ENCODE peak calls at places on chromosomes 5 and 9, in five cellular contexts. One of them, this sample, is unnamed.

GRCh38 chr5:141611289-141611688 is 7.5 kb downstream of the DIAPH1 start:
- DNase-seq in endothelial cell: no peak
- DNase-seq in adrenal gland: no peak
- DNase-seq in AG09319: no peak
- DNase-seq in A549: no peak
- DNase-seq in this sample: no peak

GRCh38 chr5:133489632-133490031 is 122.7 kb downstream of the FSTL4 start:
- DNase-seq in A549: no peak
- DNase-seq in AG09319: no peak
- DNase-seq in adrenal gland: no peak
- DNase-seq in endothelial cell: no peak
- DNase-seq in this sample: peak

GRCh38 chr5:179827684-179828083 is 7.0 kb downstream of the SQSTM1 start:
- DNase-seq in adrenal gland: peak
- DNase-seq in A549: peak
- DNase-seq in endothelial cell: no peak
- DNase-seq in AG09319: no peak
- DNase-seq in this sample: peak

GRCh38 chr9:116059466-116059865 is 94.1 kb upstream of the PAPPA start:
- DNase-seq in A549: no peak
- DNase-seq in adrenal gland: no peak
- DNase-seq in AG09319: no peak
- DNase-seq in endothelial cell: no peak
- DNase-seq in this sample: no peak

GRCh38 chr5:90645024-90645610 is 86.5 kb downstream of the ADGRV1 start:
- DNase-seq in AG09319: no peak
- DNase-seq in A549: no peak
- DNase-seq in endothelial cell: no peak
- DNase-seq in adrenal gland: peak
- DNase-seq in this sample: no peak

GRCh38 chr5:113354056-113354455 is 80.7 kb downstream of the TSSK1B start:
- DNase-seq in A549: no peak
- DNase-seq in endothelial cell: no peak
- DNase-seq in adrenal gland: no peak
- DNase-seq in AG09319: no peak
- DNase-seq in this sample: no peak

GRCh38 chr9:4305586-4305985 is 5.7 kb upstream of the GLIS3 start:
- DNase-seq in adrenal gland: no peak
- DNase-seq in AG09319: no peak
- DNase-seq in A549: no peak
- DNase-seq in endothelial cell: no peak
- DNase-seq in this sample: no peak

GRCh38 chr9:105886136-105886535 is 191.8 kb downstream of the TMEM38B start:
- DNase-seq in AG09319: no peak
- DNase-seq in adrenal gland: no peak
- DNase-seq in endothelial cell: no peak
- DNase-seq in A549: no peak
- DNase-seq in this sample: no peak

GRCh38 chr9:106921989-106922388 is 59.0 kb downstream of the ZNF462 start:
- DNase-seq in endothelial cell: no peak
- DNase-seq in AG09319: no peak
- DNase-seq in adrenal gland: no peak
- DNase-seq in A549: no peak
- DNase-seq in this sample: no peak

GRCh38 chr9:27726244-27727141 is 153.2 kb upstream of the C9orf72 start:
- DNase-seq in A549: peak
- DNase-seq in endothelial cell: peak
- DNase-seq in adrenal gland: peak
- DNase-seq in AG09319: peak
- DNase-seq in this sample: no peak

GRCh38 chr5:141713616-141714309 is 31.7 kb upstream of the ARAP3 start:
- DNase-seq in adrenal gland: no peak
- DNase-seq in AG09319: no peak
- DNase-seq in endothelial cell: no peak
- DNase-seq in A549: no peak
- DNase-seq in this sample: no peak

GRCh38 chr5:139381837-139382361 is 1.2 kb downstream of the SLC23A1 start:
- DNase-seq in endothelial cell: no peak
- DNase-seq in adrenal gland: no peak
- DNase-seq in AG09319: no peak
- DNase-seq in A549: no peak
- DNase-seq in this sample: peak

GRCh38 chr9:130448035-130448624 is 3.4 kb downstream of the ASS1 start:
- DNase-seq in endothelial cell: no peak
- DNase-seq in adrenal gland: no peak
- DNase-seq in AG09319: peak
- DNase-seq in A549: no peak
- DNase-seq in this sample: no peak

GRCh38 chr9:130400870-130401269 is 43.9 kb upstream of the ASS1 start:
- DNase-seq in AG09319: no peak
- DNase-seq in endothelial cell: no peak
- DNase-seq in adrenal gland: no peak
- DNase-seq in A549: no peak
- DNase-seq in this sample: no peak

GRCh38 chr9:89808076-89808701 is 203.4 kb downstream of the GADD45G start:
- DNase-seq in adrenal gland: peak
- DNase-seq in AG09319: no peak
- DNase-seq in A549: no peak
- DNase-seq in endothelial cell: no peak
- DNase-seq in this sample: no peak

GRCh38 chr9:4362281-4362680 is 62.4 kb upstream of the GLIS3 start:
- DNase-seq in AG09319: no peak
- DNase-seq in endothelial cell: no peak
- DNase-seq in adrenal gland: no peak
- DNase-seq in A549: no peak
- DNase-seq in this sample: no peak

GRCh38 chr9:34546834-34547827 is 24.3 kb upstream of the ENHO start:
- DNase-seq in AG09319: no peak
- DNase-seq in A549: peak
- DNase-seq in adrenal gland: peak
- DNase-seq in endothelial cell: peak
- DNase-seq in this sample: peak

GRCh38 chr9:137028281-137029057 is 432 bp upstream of the ABCA2 start:
- DNase-seq in endothelial cell: peak
- DNase-seq in AG09319: no peak
- DNase-seq in A549: no peak
- DNase-seq in adrenal gland: peak
- DNase-seq in this sample: peak

GRCh38 chr5:137582218-137582617 is 83.1 kb upstream of the SPOCK1 start:
- DNase-seq in A549: no peak
- DNase-seq in AG09319: no peak
- DNase-seq in adrenal gland: no peak
- DNase-seq in endothelial cell: no peak
- DNase-seq in this sample: no peak

GRCh38 chr9:121598167-121599000 is 53.0 kb upstream of the DAB2IP start:
- DNase-seq in AG09319: peak
- DNase-seq in adrenal gland: peak
- DNase-seq in A549: no peak
- DNase-seq in endothelial cell: peak
- DNase-seq in this sample: no peak

GRCh38 chr5:139971202-139971725 is 71.8 kb downstream of the NRG2 start:
- DNase-seq in AG09319: no peak
- DNase-seq in A549: no peak
- DNase-seq in adrenal gland: no peak
- DNase-seq in endothelial cell: no peak
- DNase-seq in this sample: no peak

GRCh38 chr9:3756071-3756470 is 230.3 kb upstream of the RFX3 start:
- DNase-seq in endothelial cell: no peak
- DNase-seq in A549: no peak
- DNase-seq in AG09319: no peak
- DNase-seq in adrenal gland: no peak
- DNase-seq in this sample: no peak

GRCh38 chr5:172901012-172901780 is 58.0 kb upstream of the RPL26L1 start:
- DNase-seq in adrenal gland: peak
- DNase-seq in AG09319: no peak
- DNase-seq in A549: no peak
- DNase-seq in endothelial cell: no peak
- DNase-seq in this sample: no peak

GRCh38 chr9:130208600-130209347 is 36.6 kb downstream of the NCS1 start:
- DNase-seq in AG09319: no peak
- DNase-seq in A549: no peak
- DNase-seq in adrenal gland: no peak
- DNase-seq in endothelial cell: no peak
- DNase-seq in this sample: no peak

GRCh38 chr5:10704949-10705621 is 55.9 kb downstream of the DAP start:
- DNase-seq in AG09319: no peak
- DNase-seq in endothelial cell: no peak
- DNase-seq in A549: no peak
- DNase-seq in adrenal gland: no peak
- DNase-seq in this sample: no peak

GRCh38 chr5:172274951-172275753 is 8.4 kb downstream of the UBTD2 start:
- DNase-seq in AG09319: no peak
- DNase-seq in A549: no peak
- DNase-seq in endothelial cell: no peak
- DNase-seq in adrenal gland: no peak
- DNase-seq in this sample: no peak

GRCh38 chr9:81849631-81850259 is 78.5 kb upstream of the SPATA31D4 start:
- DNase-seq in adrenal gland: no peak
- DNase-seq in A549: no peak
- DNase-seq in AG09319: no peak
- DNase-seq in endothelial cell: no peak
- DNase-seq in this sample: no peak

GRCh38 chr9:17958363-17958762 is 379.5 kb downstream of the SH3GL2 start:
- DNase-seq in adrenal gland: no peak
- DNase-seq in AG09319: no peak
- DNase-seq in endothelial cell: no peak
- DNase-seq in A549: no peak
- DNase-seq in this sample: no peak

GRCh38 chr9:81604306-81605153 is 84.8 kb downstream of the TLE1 start:
- DNase-seq in AG09319: no peak
- DNase-seq in adrenal gland: no peak
- DNase-seq in endothelial cell: no peak
- DNase-seq in A549: no peak
- DNase-seq in this sample: no peak

GRCh38 chr5:168347368-168347767 is 55.9 kb downstream of the WWC1 start:
- DNase-seq in adrenal gland: no peak
- DNase-seq in AG09319: no peak
- DNase-seq in A549: no peak
- DNase-seq in endothelial cell: no peak
- DNase-seq in this sample: no peak

DNA sequence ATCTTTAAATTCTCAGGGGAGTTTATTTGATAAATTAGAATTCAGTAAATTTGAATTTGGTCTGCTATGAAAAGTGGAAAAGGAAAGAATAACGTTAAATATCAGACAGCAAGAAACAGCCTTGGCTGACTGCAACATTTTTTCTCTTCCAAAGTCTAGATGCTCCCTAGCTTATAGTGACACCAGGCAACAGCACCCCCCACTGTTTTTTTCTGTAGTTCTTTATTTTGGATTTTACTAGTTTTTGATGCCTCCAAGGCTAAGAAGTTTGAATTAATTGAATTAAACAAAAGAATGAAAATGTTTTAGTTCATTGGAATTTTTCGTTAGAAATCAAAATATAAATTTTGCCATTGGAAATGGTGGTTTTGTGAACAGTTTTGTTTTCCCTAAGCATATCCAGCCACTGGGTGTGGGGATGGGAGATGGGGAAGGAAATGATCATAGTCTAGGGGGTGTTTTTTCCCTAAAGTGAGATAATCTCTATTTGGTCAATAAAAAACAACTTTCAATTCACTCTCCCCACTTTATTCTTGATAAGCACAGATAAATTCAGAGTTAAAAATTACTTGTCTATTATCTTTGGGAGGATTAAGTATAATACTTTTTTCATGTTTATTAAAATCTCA is 199.3 kb upstream of the CD180 start:
- DNase-seq in endothelial cell: no peak
- DNase-seq in adrenal gland: no peak
- DNase-seq in A549: no peak
- DNase-seq in AG09319: no peak
- DNase-seq in this sample: no peak
- TF ChIP-seq CTCF in endothelial cell: no peak
- TF ChIP-seq CTCF in adrenal gland: no peak
- TF ChIP-seq CTCF in A549: no peak
- TF ChIP-seq CTCF in AG09319: no peak
- TF ChIP-seq CTCF in this sample: no peak

GRCh38 chr5:150153957-150154617 is 1.6 kb downstream of the PDGFRB start:
- DNase-seq in endothelial cell: no peak
- DNase-seq in AG09319: no peak
- DNase-seq in A549: no peak
- DNase-seq in adrenal gland: no peak
- DNase-seq in this sample: no peak
- TF ChIP-seq CTCF in endothelial cell: no peak
- TF ChIP-seq CTCF in AG09319: no peak
- TF ChIP-seq CTCF in A549: no peak
- TF ChIP-seq CTCF in adrenal gland: peak
- TF ChIP-seq CTCF in this sample: no peak

GRCh38 chr5:142810891-142811290 is 40.7 kb downstream of the ARHGAP26 start:
- DNase-seq in AG09319: no peak
- DNase-seq in endothelial cell: no peak
- DNase-seq in adrenal gland: no peak
- DNase-seq in A549: no peak
- DNase-seq in this sample: no peak

GRCh38 chr5:142815469-142815868 is 45.3 kb downstream of the ARHGAP26 start:
- DNase-seq in A549: no peak
- DNase-seq in AG09319: no peak
- DNase-seq in endothelial cell: no peak
- DNase-seq in adrenal gland: no peak
- DNase-seq in this sample: no peak

GRCh38 chr5:142814122-142814521 is 43.9 kb downstream of the ARHGAP26 start:
- DNase-seq in adrenal gland: no peak
- DNase-seq in A549: no peak
- DNase-seq in endothelial cell: no peak
- DNase-seq in AG09319: no peak
- DNase-seq in this sample: no peak

GRCh38 chr5:142811840-142812557 is 41.8 kb downstream of the ARHGAP26 start:
- DNase-seq in AG09319: no peak
- DNase-seq in adrenal gland: no peak
- DNase-seq in A549: no peak
- DNase-seq in endothelial cell: peak
- DNase-seq in this sample: no peak

GRCh38 chr5:142813208-142813607 is 43.0 kb downstream of the ARHGAP26 start:
- DNase-seq in AG09319: no peak
- DNase-seq in endothelial cell: no peak
- DNase-seq in A549: no peak
- DNase-seq in adrenal gland: no peak
- DNase-seq in this sample: no peak
- TF ChIP-seq CTCF in AG09319: no peak
- TF ChIP-seq CTCF in endothelial cell: no peak
- TF ChIP-seq CTCF in A549: no peak
- TF ChIP-seq CTCF in adrenal gland: no peak
- TF ChIP-seq CTCF in this sample: no peak

GRCh38 chr5:911601-912000 is 18.9 kb downstream of the TRIP13 start:
- DNase-seq in AG09319: no peak
- DNase-seq in endothelial cell: no peak
- DNase-seq in A549: no peak
- DNase-seq in adrenal gland: no peak
- DNase-seq in this sample: no peak

GRCh38 chr5:910769-911160 is 18.1 kb downstream of the TRIP13 start:
- DNase-seq in AG09319: no peak
- DNase-seq in adrenal gland: no peak
- DNase-seq in endothelial cell: no peak
- DNase-seq in A549: no peak
- DNase-seq in this sample: no peak

GRCh38 chr5:914174-914573 is 21.5 kb downstream of the TRIP13 start:
- DNase-seq in endothelial cell: no peak
- DNase-seq in AG09319: no peak
- DNase-seq in adrenal gland: no peak
- DNase-seq in A549: no peak
- DNase-seq in this sample: no peak

GRCh38 chr5:914612-915011 is 21.9 kb downstream of the TRIP13 start:
- DNase-seq in AG09319: no peak
- DNase-seq in A549: no peak
- DNase-seq in adrenal gland: no peak
- DNase-seq in endothelial cell: no peak
- DNase-seq in this sample: no peak

GRCh38 chr5:912356-913091 is 19.8 kb downstream of the TRIP13 start:
- DNase-seq in AG09319: peak
- DNase-seq in endothelial cell: no peak
- DNase-seq in A549: peak
- DNase-seq in adrenal gland: no peak
- DNase-seq in this sample: no peak
- TF ChIP-seq CTCF in AG09319: no peak
- TF ChIP-seq CTCF in endothelial cell: no peak
- TF ChIP-seq CTCF in A549: peak
- TF ChIP-seq CTCF in adrenal gland: no peak
- TF ChIP-seq CTCF in this sample: no peak

This sample was measured in GM13976.